ENCODE peak calls at places on chromosome 16, in eight cellular contexts. Y, C, D, B, G, I, V and U are unnamed samples.
A peak's percentile ranks its signal among the peaks of the same experiment; 100 is the strongest.

GRCh38 chr16:75109732-75110243 is 6.8 kb downstream of the LDHD start:
- DNase-seq in Y (peak; percentile 32), C (no peak), D (no peak), B (no peak), G (no peak), I (no peak), V (no peak), U (peak; percentile 90)

GRCh38 chr16:55292491-55292890 is 31.5 kb upstream of the IRX6 start:
- DNase-seq in Y (no peak), C (no peak), D (no peak), B (no peak), G (no peak), I (no peak), V (no peak), U (no peak)

GRCh38 chr16:943971-944370 is 26.8 kb downstream of the LMF1 start:
- DNase-seq in Y (no peak), C (no peak), D (no peak), B (no peak), G (no peak), I (no peak), V (no peak), U (no peak)

GRCh38 chr16:69818811-69819587 is 56.9 kb downstream of the WWP2 start:
- DNase-seq in Y (no peak), C (no peak), D (no peak), B (no peak), G (no peak), I (no peak), V (no peak), U (no peak)

GRCh38 chr16:68070249-68070725 is 14.9 kb upstream of the NFATC3 start:
- DNase-seq in Y (no peak), C (no peak), D (no peak), B (no peak), G (no peak), I (no peak), V (no peak), U (peak; percentile 24)

GRCh38 chr16:66274335-66275110 is 92.0 kb upstream of the CDH5 start:
- DNase-seq in Y (peak; percentile 24), C (no peak), D (no peak), B (no peak), G (peak; percentile 44), I (no peak), V (no peak), U (peak; percentile 57)

GRCh38 chr16:75267631-75268264 is 16.3 kb upstream of the BCAR1 start:
- DNase-seq in Y (peak; percentile 87), C (no peak), D (no peak), B (peak; percentile 36), G (peak; percentile 53), I (peak; percentile 15), V (peak; percentile 76), U (no peak)

GRCh38 chr16:55993088-55993487 is 117.9 kb upstream of the CES5A start:
- DNase-seq in Y (no peak), C (no peak), D (no peak), B (no peak), G (no peak), I (no peak), V (no peak), U (no peak)

GRCh38 chr16:46947900-46948547 is 25.4 kb downstream of the DNAJA2 start:
- DNase-seq in Y (peak; percentile 50), C (peak; percentile 3), D (no peak), B (no peak), G (peak; percentile 49), I (peak; percentile 9), V (peak; percentile 50), U (peak; percentile 72)

GRCh38 chr16:54487933-54488332 is 201.3 kb upstream of the IRX3 start:
- DNase-seq in Y (no peak), C (no peak), D (no peak), B (no peak), G (no peak), I (no peak), V (no peak), U (no peak)

GRCh38 chr16:85629853-85630252 is 16.7 kb downstream of the GSE1 start:
- DNase-seq in Y (no peak), C (no peak), D (no peak), B (no peak), G (no peak), I (no peak), V (no peak), U (no peak)

GRCh38 chr16:26951950-26952349 is 114.8 kb upstream of the C16orf82 start:
- DNase-seq in Y (no peak), C (no peak), D (no peak), B (no peak), G (peak; percentile 18), I (no peak), V (no peak), U (no peak)

GRCh38 chr16:59432934-59433333 is 698.8 kb upstream of the GOT2 start:
- DNase-seq in Y (no peak), C (no peak), D (no peak), B (no peak), G (no peak), I (no peak), V (no peak), U (no peak)

GRCh38 chr16:56352351-56353053 is 72.8 kb downstream of the AMFR start:
- DNase-seq in Y (no peak), C (no peak), D (no peak), B (no peak), G (no peak), I (no peak), V (no peak), U (no peak)

GRCh38 chr16:86471896-86472295 is 38.4 kb upstream of the FOXF1 start:
- DNase-seq in Y (no peak), C (no peak), D (no peak), B (no peak), G (peak; percentile 55), I (no peak), V (no peak), U (peak; percentile 22)

GRCh38 chr16:5024632-5025031 is 9.1 kb downstream of the NAGPA start:
- DNase-seq in Y (peak; percentile 73), C (peak; percentile 18), D (no peak), B (no peak), G (no peak), I (peak; percentile 20), V (no peak), U (peak; percentile 27)

GRCh38 chr16:57299009-57299718 is 14.7 kb upstream of the PLLP start:
- DNase-seq in Y (peak; percentile 92), C (no peak), D (peak; percentile 19), B (no peak), G (no peak), I (peak; percentile 49), V (no peak), U (peak; percentile 80)

GRCh38 chr16:70250748-70251650 is 741 bp downstream of the EXOSC6 start:
- DNase-seq in Y (peak; percentile 61), C (peak; percentile 45), D (peak; percentile 23), B (no peak), G (peak; percentile 35), I (no peak), V (peak; percentile 53), U (peak; percentile 79)

GRCh38 chr16:70553175-70553574 is 29.6 kb downstream of the SF3B3 start:
- DNase-seq in Y (no peak), C (no peak), D (no peak), B (no peak), G (peak; percentile 76), I (no peak), V (peak; percentile 90), U (no peak)

GRCh38 chr16:78515421-78515820 is 416.0 kb downstream of the WWOX start:
- DNase-seq in Y (no peak), C (no peak), D (no peak), B (no peak), G (no peak), I (no peak), V (no peak), U (no peak)

GRCh38 chr16:70157477-70158260 is 15.9 kb upstream of the CLEC18C start:
- DNase-seq in Y (no peak), C (no peak), D (no peak), B (no peak), G (no peak), I (no peak), V (no peak), U (no peak)

GRCh38 chr16:88437367-88437964 is 15.6 kb upstream of the ZFPM1 start:
- DNase-seq in Y (peak; percentile 45), C (peak; percentile 57), D (peak; percentile 66), B (no peak), G (peak; percentile 27), I (no peak), V (no peak), U (peak; percentile 75)

GRCh38 chr16:84795338-84796053 is 24.3 kb upstream of the CRISPLD2 start:
- DNase-seq in Y (peak; percentile 37), C (no peak), D (no peak), B (no peak), G (peak; percentile 100), I (no peak), V (peak; percentile 94), U (no peak)

GRCh38 chr16:78551487-78552085 is 452.1 kb downstream of the WWOX start:
- DNase-seq in Y (no peak), C (peak; percentile 60), D (no peak), B (no peak), G (no peak), I (peak; percentile 89), V (no peak), U (no peak)

GRCh38 chr16:71610936-71611871 is 14.8 kb upstream of the MARVELD3 start:
- DNase-seq in Y (peak; percentile 71), C (peak; percentile 69), D (peak; percentile 62), B (peak; percentile 12), G (peak; percentile 37), I (no peak), V (peak; percentile 51), U (peak; percentile 80)